ENCODE peak calls at places on chromosomes 7 and 10, in ten cellular contexts. N is left ventricle myocardium inferior, C is AG04450, Y is transverse colon, O is keratinocyte, P is pancreas, K is fibroblast of lung, S is IMR-90, X is Caco-2, V is left lung. M is an unnamed sample.

GRCh38 chr10:120451968-120452367 is 5.1 kb upstream of the PLPP4 start:
- DNase-seq in N (no peak), C (no peak), Y (no peak), O (no peak), P (no peak), K (no peak), S (no peak), X (no peak), V (no peak), M (no peak)

GRCh38 chr7:88539518-88539917 is 220.0 kb upstream of the ZNF804B start:
- DNase-seq in N (no peak), C (no peak), Y (no peak), O (no peak), P (no peak), K (no peak), S (no peak), X (no peak), V (no peak), M (no peak)

GRCh38 chr10:43795093-43795492 is 146.4 kb upstream of the ZNF32 start:
- DNase-seq in N (no peak), C (no peak), Y (no peak), O (no peak), P (no peak), K (no peak), S (no peak), X (no peak), V (no peak), M (no peak)

GRCh38 chr10:97584060-97584797 is at the start of gene HOGA1:
- DNase-seq in N (peak; percentile 86), C (no peak), Y (no peak), O (peak; percentile 86), P (no peak), K (peak; percentile 72), S (peak; percentile 55), X (peak; percentile 28), V (no peak), M (no peak)

GRCh38 chr10:103231047-103231551 is 14.6 kb upstream of the RPEL1 start:
- DNase-seq in N (no peak), C (peak; percentile 91), Y (no peak), O (no peak), P (no peak), K (peak; percentile 98), S (peak; percentile 97), X (peak; percentile 81), V (no peak), M (peak; percentile 32)

GRCh38 chr7:39709029-39709428 is 85.7 kb downstream of the RALA start:
- DNase-seq in N (no peak), C (no peak), Y (no peak), O (no peak), P (no peak), K (no peak), S (no peak), X (no peak), V (no peak), M (no peak)

GRCh38 chr7:2955177-2955768 is 88.4 kb downstream of the CARD11 start:
- DNase-seq in N (no peak), C (no peak), Y (no peak), O (no peak), P (no peak), K (no peak), S (no peak), X (no peak), V (no peak), M (no peak)

GRCh38 chr10:119602241-119603095 is 5.7 kb upstream of the TIAL1 start:
- DNase-seq in N (no peak), C (no peak), Y (peak; percentile 37), O (no peak), P (no peak), K (no peak), S (no peak), X (peak; percentile 35), V (no peak), M (no peak)

GRCh38 chr7:88806280-88807037 is 10.9 kb upstream of the TEX47 start:
- DNase-seq in N (no peak), C (no peak), Y (no peak), O (no peak), P (no peak), K (no peak), S (no peak), X (no peak), V (no peak), M (no peak)

GRCh38 chr7:5423272-5423843 is at the start of gene TNRC18:
- DNase-seq in N (peak; percentile 62), C (no peak), Y (peak; percentile 32), O (no peak), P (peak; percentile 77), K (no peak), S (no peak), X (no peak), V (peak; percentile 90), M (peak; percentile 52)

GRCh38 chr10:48926764-48927163 is 12.9 kb downstream of the LRRC18 start:
- DNase-seq in N (no peak), C (no peak), Y (no peak), O (no peak), P (no peak), K (no peak), S (no peak), X (no peak), V (no peak), M (no peak)

GRCh38 chr10:62894156-62894555 is 78.0 kb upstream of the EGR2 start:
- DNase-seq in N (no peak), C (no peak), Y (no peak), O (no peak), P (no peak), K (no peak), S (no peak), X (no peak), V (no peak), M (no peak)

GRCh38 chr10:86971146-86971991 is 3.1 kb downstream of the ADIRF start:
- DNase-seq in N (peak; percentile 87), C (peak; percentile 72), Y (peak; percentile 94), O (no peak), P (peak; percentile 98), K (peak; percentile 85), S (peak; percentile 85), X (peak; percentile 98), V (peak; percentile 95), M (peak; percentile 94)

GRCh38 chr7:56083150-56083785 is 9.5 kb downstream of the PHKG1 start:
- DNase-seq in N (peak; percentile 72), C (no peak), Y (no peak), O (no peak), P (peak; percentile 67), K (no peak), S (no peak), X (no peak), V (no peak), M (no peak)

GRCh38 chr7:29748286-29749099 is 57.8 kb upstream of the WIPF3 start:
- DNase-seq in N (no peak), C (peak; percentile 4), Y (no peak), O (no peak), P (no peak), K (peak; percentile 30), S (peak; percentile 45), X (peak; percentile 29), V (no peak), M (no peak)

GRCh38 chr7:134922730-134923704 is 63.3 kb upstream of the AGBL3 start:
- DNase-seq in N (no peak), C (no peak), Y (no peak), O (no peak), P (no peak), K (no peak), S (no peak), X (no peak), V (no peak), M (no peak)

GRCh38 chr7:134925766-134926165 is 60.5 kb upstream of the AGBL3 start:
- DNase-seq in N (no peak), C (no peak), Y (no peak), O (no peak), P (no peak), K (peak; percentile 41), S (no peak), X (no peak), V (no peak), M (no peak)

GRCh38 chr7:134916428-134916883 is 69.9 kb upstream of the AGBL3 start:
- DNase-seq in N (no peak), C (no peak), Y (no peak), O (no peak), P (no peak), K (no peak), S (no peak), X (no peak), V (no peak), M (no peak)

GRCh38 chr7:134919240-134919641 is 67.1 kb upstream of the AGBL3 start:
- DNase-seq in N (no peak), C (no peak), Y (no peak), O (no peak), P (no peak), K (no peak), S (no peak), X (no peak), V (no peak), M (no peak)

GRCh38 chr7:134920026-134920758 is 66.1 kb upstream of the AGBL3 start:
- DNase-seq in N (no peak), C (peak; percentile 86), Y (no peak), O (no peak), P (no peak), K (peak; percentile 84), S (peak; percentile 97), X (no peak), V (no peak), M (no peak)
- H3K9me3 ChIP-seq in N (no peaks in the 10 kb centered on the region), C (no peaks in the 10 kb centered on the region), Y (no peaks in the 10 kb centered on the region), O (no peaks in the 10 kb centered on the region), P (no peaks in the 10 kb centered on the region), K (no peaks in the 10 kb centered on the region), S (no peaks in the 10 kb centered on the region), X (no peaks in the 10 kb centered on the region), V (no peaks in the 10 kb centered on the region), M (no peaks in the 10 kb centered on the region)

DNA sequence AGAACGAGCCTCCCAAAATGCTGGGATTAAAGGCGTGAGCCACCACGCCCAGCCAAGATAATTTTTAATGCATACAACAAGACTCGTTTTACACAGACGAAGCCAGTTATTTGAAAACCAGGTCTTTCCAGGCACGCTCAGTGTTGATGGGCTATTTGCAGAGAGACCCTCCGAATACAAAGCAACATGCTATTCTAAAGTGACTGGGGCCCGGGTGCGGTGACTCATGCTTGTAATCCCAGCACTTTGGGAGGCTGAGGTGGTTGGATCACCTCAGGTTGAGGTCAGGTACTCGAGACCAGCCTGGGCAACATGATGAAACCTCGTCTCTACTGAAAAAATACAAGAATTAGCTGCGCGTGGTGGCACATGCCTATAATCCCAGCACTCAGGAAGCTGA is 795 bp upstream of the AZGP1 start:
- DNase-seq in N (no peak), C (no peak), Y (no peak), O (no peak), P (no peak), K (no peak), S (no peak), X (no peak), V (no peak), M (no peak)
- H3K27me3 ChIP-seq in N (peaks cover 9% of the 10 kb centered on the region), C (peaks cover 5% of the 10 kb centered on the region), Y (no peaks in the 10 kb centered on the region), O (no peaks in the 10 kb centered on the region), P (no peaks in the 10 kb centered on the region), K (no peaks in the 10 kb centered on the region), S (peaks cover 5% of the 10 kb centered on the region), X (no peaks in the 10 kb centered on the region), V (no peaks in the 10 kb centered on the region), M (no peaks in the 10 kb centered on the region)

GRCh38 chr10:112022196-112022595 is 161.4 kb downstream of the GPAM start:
- DNase-seq in N (no peak), C (no peak), Y (no peak), O (no peak), P (no peak), K (no peak), S (no peak), X (no peak), V (no peak), M (no peak)
- TF ChIP-seq CTCF in N (no peak), C (no peak), Y (no peak), O (no peak), P (no peak), K (no peak), S (no peak), X (peak; percentile 4), V (no peak), M (no peak)

GRCh38 chr7:63029207-63029522 is 969.5 kb upstream of the ZNF722 start:
- DNase-seq in N (no peak), C (no peak), Y (no peak), O (no peak), P (no peak), K (no peak), S (no peak), X (no peak), V (no peak), M (no peak)
- H3K9me3 ChIP-seq in N (peaks cover 33% of the 10 kb centered on the region), C (peaks cover 50% of the 10 kb centered on the region), Y (no peaks in the 10 kb centered on the region), O (peaks cover 8% of the 10 kb centered on the region), P (no peaks in the 10 kb centered on the region), K (no peaks in the 10 kb centered on the region), S (peaks cover 16% of the 10 kb centered on the region), X (no peaks in the 10 kb centered on the region), V (no peaks in the 10 kb centered on the region), M (no peaks in the 10 kb centered on the region)